ENCODE peak calls at places on chromosomes 16 and 17, in nine cellular contexts. P, M, F, H, J, I, O, L and G are unnamed samples.
A peak's percentile ranks its signal among the peaks of the same experiment; 100 is the strongest.

GRCh38 chr17:7894226-7894625 is 5.6 kb downstream of the CHD3 start:
- DNase-seq in L (no peak), I (no peak), H (no peak), P (no peak), F (no peak), O (no peak), J (no peak), M (no peak), G (no peak)

GRCh38 chr17:63151981-63152523 is 186.0 kb downstream of the TANC2 start:
- DNase-seq in M (no peak), I (no peak), P (no peak), L (no peak), J (no peak), O (no peak), H (no peak), F (no peak), G (no peak)

GRCh38 chr17:51948128-51948527 is 210.4 kb downstream of the CA10 start:
- DNase-seq in O (no peak), F (no peak), P (no peak), M (peak; percentile 20), J (no peak), I (no peak), L (no peak), H (no peak), G (no peak)

GRCh38 chr17:78391051-78391431 is 12.6 kb downstream of the PGS1 start:
- DNase-seq in M (no peak), O (no peak), H (no peak), I (no peak), J (no peak), F (no peak), L (no peak), P (no peak), G (no peak)

GRCh38 chr17:6376901-6377300 is 58.0 kb downstream of the AIPL1 start:
- DNase-seq in H (no peak), M (no peak), P (no peak), J (no peak), O (no peak), L (no peak), F (no peak), I (no peak), G (no peak)

GRCh38 chr16:15597822-15598647 is 44.9 kb downstream of the MARF1 start:
- DNase-seq in L (no peak), P (no peak), F (no peak), O (no peak), M (no peak), J (no peak), I (no peak), H (no peak), G (peak; percentile 72)

GRCh38 chr17:11795906-11796305 is 197.6 kb downstream of the DNAH9 start:
- DNase-seq in M (no peak), F (no peak), L (no peak), I (no peak), J (no peak), P (no peak), O (no peak), H (no peak), G (no peak)

GRCh38 chr17:17754719-17755686 is 73.7 kb downstream of the RAI1 start:
- DNase-seq in F (no peak), J (no peak), H (no peak), O (peak; percentile 66), L (no peak), M (peak; percentile 89), P (no peak), I (no peak), G (no peak)

GRCh38 chr16:81204794-81205680 is 33.5 kb upstream of the BCO1 start:
- DNase-seq in J (no peak), F (peak; percentile 34), P (no peak), O (no peak), M (no peak), L (peak; percentile 48), H (peak; percentile 61), I (no peak), G (no peak)

GRCh38 chr17:5804226-5804625 is 219.9 kb upstream of the NLRP1 start:
- DNase-seq in O (no peak), H (no peak), P (no peak), M (no peak), J (no peak), I (no peak), L (no peak), F (no peak), G (no peak)

GRCh38 chr17:16255481-16255901 is 38.5 kb downstream of the PIGL start:
- DNase-seq in L (peak; percentile 82), F (peak; percentile 18), I (peak; percentile 15), M (peak; percentile 64), O (peak; percentile 59), P (peak; percentile 70), H (no peak), J (no peak), G (no peak)

GRCh38 chr17:75640556-75641119 is 7.4 kb downstream of the SMIM5 start:
- DNase-seq in L (no peak), J (no peak), F (no peak), M (no peak), I (no peak), H (no peak), O (no peak), P (no peak), G (no peak)

GRCh38 chr17:75641343-75641742 is 8.1 kb downstream of the SMIM5 start:
- DNase-seq in F (no peak), P (no peak), M (peak; percentile 85), L (peak; percentile 41), H (no peak), J (no peak), O (peak; percentile 58), I (no peak), G (no peak)

GRCh38 chr17:75639771-75640555 is 6.7 kb downstream of the SMIM5 start:
- DNase-seq in H (no peak), P (no peak), O (no peak), F (no peak), M (no peak), I (no peak), L (peak; percentile 59), J (no peak), G (no peak)

GRCh38 chr17:75643033-75644017 is 10.1 kb downstream of the SMIM5 start:
- DNase-seq in L (peak; percentile 10), M (no peak), O (no peak), F (no peak), H (no peak), J (no peak), I (no peak), P (peak; percentile 27), G (no peak)

DNA sequence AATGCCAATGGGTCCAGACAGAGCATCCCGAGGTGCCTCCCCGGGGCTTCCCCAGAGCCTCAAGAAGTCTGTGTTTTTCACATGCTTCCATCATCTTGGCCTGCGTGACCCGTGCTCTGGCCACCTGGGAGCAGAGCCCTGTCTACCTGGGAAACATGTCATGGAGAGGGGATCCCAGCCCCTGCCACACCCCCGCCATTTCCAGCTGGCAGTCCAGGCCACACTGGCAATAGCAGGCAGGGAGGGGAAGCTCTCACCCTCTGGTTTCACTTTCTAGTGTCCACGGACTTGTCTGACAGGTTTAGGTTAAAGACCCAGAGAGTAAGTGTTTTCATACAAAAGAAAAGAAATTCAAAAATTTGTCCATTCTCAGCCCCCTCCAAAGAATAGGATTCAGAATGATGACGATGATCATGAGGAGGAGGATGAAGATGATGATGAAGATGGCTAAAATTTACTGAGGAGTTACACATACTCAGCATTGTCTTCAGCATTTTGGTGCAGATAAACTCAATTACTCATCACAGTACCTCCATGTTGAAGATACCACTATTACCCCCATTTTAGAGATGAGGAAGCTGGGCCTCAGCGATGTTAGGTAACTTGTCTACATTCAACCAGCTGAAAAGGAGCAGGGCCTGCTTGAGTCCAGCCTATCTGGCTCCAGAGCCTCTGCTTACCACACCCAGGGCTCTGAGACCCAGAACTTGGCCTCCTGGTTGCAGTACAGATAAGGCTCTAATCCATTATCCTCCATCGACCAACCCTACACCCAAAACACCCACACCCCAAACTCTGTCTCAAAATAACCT is 9.2 kb downstream of the SMIM5 start:
- DNase-seq in H (no peak), I (no peak), F (no peak), M (no peak), P (no peak), L (peak; percentile 37), O (no peak), J (no peak), G (no peak)
- H3K4me1 ChIP-seq in H (peaks cover 30% of the 10 kb centered on the region), I (no peaks in the 10 kb centered on the region), F (peaks cover 2% of the 10 kb centered on the region), M (peaks cover 34% of the 10 kb centered on the region), P (peaks cover 1% of the 10 kb centered on the region), L (peaks cover 57% of the 10 kb centered on the region), O (peaks cover 62% of the 10 kb centered on the region), J (peaks cover 3% of the 10 kb centered on the region), G (no peaks in the 10 kb centered on the region)

DNA sequence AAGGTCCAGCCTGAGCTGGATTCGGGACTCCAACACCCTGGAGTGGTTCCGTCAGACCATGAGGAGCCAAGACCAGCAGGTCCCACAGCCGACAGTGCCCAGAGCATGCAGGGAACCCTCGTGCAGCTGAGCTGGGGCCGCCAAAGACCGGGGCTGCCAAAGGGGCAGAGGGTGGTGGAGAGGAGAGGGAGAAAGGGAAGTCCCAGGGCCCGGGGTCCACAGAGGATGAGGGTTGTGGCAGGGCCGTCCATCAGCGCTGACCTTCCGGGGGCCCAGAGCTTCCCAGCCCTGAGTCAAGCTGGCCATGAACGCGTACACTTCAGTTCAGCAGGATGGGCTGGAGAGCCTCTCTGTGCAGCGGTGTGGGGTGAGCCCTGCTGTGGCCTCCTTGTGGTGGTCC is 6.7 kb upstream of the CAPN15 start:
- DNase-seq in I (no peak), P (no peak), F (no peak), M (no peak), J (no peak), L (no peak), H (no peak), O (no peak), G (no peak)
- H3K4me1 ChIP-seq in I (peaks cover 12% of the 10 kb centered on the region), P (no peaks in the 10 kb centered on the region), F (peaks cover 6% of the 10 kb centered on the region), M (peaks cover 10% of the 10 kb centered on the region), J (peaks cover 7% of the 10 kb centered on the region), L (peaks cover 20% of the 10 kb centered on the region), H (peaks cover 11% of the 10 kb centered on the region), O (peaks cover 19% of the 10 kb centered on the region), G (peaks cover 5% of the 10 kb centered on the region)

GRCh38 chr17:76684756-76685155 is 26.0 kb downstream of the MXRA7 start:
- DNase-seq in J (no peak), M (peak; percentile 33), F (no peak), P (no peak), H (no peak), O (no peak), L (no peak), I (no peak), G (no peak)

GRCh38 chr17:76682306-76682705 is 28.5 kb downstream of the MXRA7 start:
- DNase-seq in P (no peak), J (no peak), F (peak; percentile 43), O (peak; percentile 71), I (no peak), L (no peak), M (peak; percentile 80), H (no peak), G (no peak)

GRCh38 chr17:76683921-76684745 is 26.6 kb downstream of the MXRA7 start:
- DNase-seq in H (no peak), O (no peak), P (no peak), I (no peak), J (no peak), M (no peak), L (no peak), F (no peak), G (no peak)

GRCh38 chr17:76681222-76682137 is 29.3 kb downstream of the MXRA7 start:
- DNase-seq in O (peak; percentile 63), P (no peak), F (peak; percentile 73), H (peak; percentile 77), M (peak; percentile 82), J (peak; percentile 80), L (peak; percentile 65), I (no peak), G (no peak)

GRCh38 chr17:76683011-76683755 is 27.6 kb downstream of the MXRA7 start:
- DNase-seq in M (no peak), O (no peak), J (no peak), L (no peak), I (no peak), P (no peak), H (no peak), F (no peak), G (no peak)
- H3K4me1 ChIP-seq in M (peaks cover 74% of the 10 kb centered on the region), O (peaks cover 75% of the 10 kb centered on the region), J (peaks cover 19% of the 10 kb centered on the region), L (peaks cover 15% of the 10 kb centered on the region), I (peaks cover 27% of the 10 kb centered on the region), P (no peaks in the 10 kb centered on the region), H (peaks cover 6% of the 10 kb centered on the region), F (peaks cover 17% of the 10 kb centered on the region), G (peaks cover 28% of the 10 kb centered on the region)

GRCh38 chr17:60138769-60139437 is 10.9 kb upstream of the CA4 start:
- DNase-seq in O (no peak), I (no peak), P (peak; percentile 49), M (no peak), H (no peak), J (no peak), F (no peak), L (no peak), G (no peak)
- H3K4me1 ChIP-seq in O (peaks cover 67% of the 10 kb centered on the region), I (peaks cover 47% of the 10 kb centered on the region), P (no peaks in the 10 kb centered on the region), M (peaks cover 39% of the 10 kb centered on the region), H (peaks cover 28% of the 10 kb centered on the region), J (peaks cover 27% of the 10 kb centered on the region), F (peaks cover 35% of the 10 kb centered on the region), L (peaks cover 57% of the 10 kb centered on the region), G (peaks cover 28% of the 10 kb centered on the region)